ENCODE peak calls at places on chromosomes 12 and 14, in seven cellular contexts. H is astrocyte, W is uterus, Y is neural progenitor cell, V is H9, Q is A549, D is cardiac muscle cell. J is an unnamed sample.
A peak's percentile ranks its signal among the peaks of the same experiment; 100 is the strongest.

GRCh38 chr14:23141706-23142467 is 22.8 kb upstream of the CEBPE start:
- DNase-seq in Q (peak; percentile 34), Y (no peak), W (peak; percentile 68), V (no peak), H (peak; percentile 56), D (no peak), J (no peak)

GRCh38 chr14:105301103-105301914 is 508 bp upstream of the BRF1 start:
- DNase-seq in W (peak; percentile 98), H (peak; percentile 77), Y (peak; percentile 99), D (peak; percentile 99), Q (peak; percentile 88), V (peak; percentile 98), J (peak; percentile 91)

GRCh38 chr12:39764944-39765560 is 145.4 kb upstream of the ABCD2 start:
- DNase-seq in H (peak; percentile 36), Y (peak; percentile 52), W (no peak), D (peak; percentile 43), V (no peak), Q (peak; percentile 28), J (peak; percentile 17)

GRCh38 chr14:59455411-59455810 is 9.8 kb downstream of the GPR135 start:
- DNase-seq in V (no peak), W (no peak), H (peak; percentile 75), Y (no peak), D (no peak), Q (no peak), J (no peak)

GRCh38 chr12:18262514-18262913 is 1.2 kb downstream of the PIK3C2G start:
- DNase-seq in W (no peak), Y (no peak), H (no peak), Q (no peak), V (no peak), D (no peak), J (peak; percentile 86)

GRCh38 chr12:32755051-32755653 is 545 bp downstream of the YARS2 start:
- DNase-seq in Y (peak; percentile 85), H (peak; percentile 78), Q (peak; percentile 70), D (peak; percentile 68), V (peak; percentile 96), W (peak; percentile 55), J (peak; percentile 99)

GRCh38 chr12:121128908-121129704 is 3.6 kb upstream of the P2RX7 start:
- DNase-seq in H (no peak), V (peak; percentile 72), W (peak; percentile 76), D (no peak), Q (peak; percentile 36), Y (no peak), J (no peak)

GRCh38 chr12:106625976-106626375 is 43.2 kb downstream of the RFX4 start:
- DNase-seq in V (no peak), Q (no peak), H (no peak), W (no peak), Y (no peak), D (no peak), J (no peak)

GRCh38 chr12:8648598-8649205 is 13.9 kb downstream of the MFAP5 start:
- DNase-seq in H (no peak), Y (no peak), Q (no peak), D (no peak), W (no peak), V (no peak), J (no peak)

GRCh38 chr12:65170245-65170881 is 980 bp downstream of the LEMD3 start:
- DNase-seq in D (peak; percentile 78), V (peak; percentile 67), W (peak; percentile 24), Q (peak; percentile 35), Y (peak; percentile 87), H (peak; percentile 50), J (peak; percentile 63)
- H3K4me1 ChIP-seq in D (peaks cover 37% of the 10 kb centered on the region), V (no peaks in the 10 kb centered on the region), W (peaks cover 5% of the 10 kb centered on the region), Q (peaks cover 26% of the 10 kb centered on the region), Y (no peaks in the 10 kb centered on the region), H (peaks cover 8% of the 10 kb centered on the region), J (peaks cover 23% of the 10 kb centered on the region)

DNA sequence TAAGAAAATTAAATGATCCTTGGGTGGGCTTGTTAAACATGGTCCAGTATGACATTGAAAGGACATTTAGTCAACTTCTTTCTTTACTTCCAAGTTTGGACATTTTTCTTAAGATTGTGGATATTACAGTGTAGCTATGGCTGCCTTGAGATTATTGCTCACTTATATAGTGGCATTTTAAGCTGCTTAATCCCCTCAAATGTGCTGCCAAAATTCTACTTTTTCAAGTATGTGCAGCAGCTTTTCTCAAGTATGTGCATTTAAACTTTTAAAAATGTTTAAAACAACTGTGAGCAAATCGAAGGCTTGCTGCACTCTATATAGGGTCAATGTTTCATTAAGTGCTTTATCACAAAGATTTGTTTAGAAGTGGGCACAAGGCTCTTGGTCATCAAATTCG is 7.4 kb downstream of the TXNRD1 start:
- DNase-seq in V (no peak), Y (no peak), D (no peak), Q (no peak), H (no peak), W (no peak), J (no peak)
- H3K4me1 ChIP-seq in V (no peaks in the 10 kb centered on the region), Y (no peaks in the 10 kb centered on the region), D (peaks cover 4% of the 10 kb centered on the region), Q (peaks cover 55% of the 10 kb centered on the region), H (peaks cover 19% of the 10 kb centered on the region), W (peaks cover 5% of the 10 kb centered on the region), J (peaks cover 27% of the 10 kb centered on the region)

GRCh38 chr12:9969673-9970072 is 1.5 kb upstream of the CLEC12A start:
- DNase-seq in H (no peak), Y (no peak), Q (no peak), W (no peak), D (no peak), V (no peak), J (no peak)

GRCh38 chr12:9975614-9976013 is 4.4 kb downstream of the CLEC12A start:
- DNase-seq in V (no peak), H (no peak), Q (no peak), D (no peak), W (no peak), Y (no peak), J (no peak)

GRCh38 chr12:9973951-9974350 is 2.7 kb downstream of the CLEC12A start:
- DNase-seq in D (no peak), W (no peak), Q (no peak), H (no peak), Y (no peak), V (no peak), J (no peak)

GRCh38 chr12:9971158-9971557 is at the start of gene CLEC12A:
- DNase-seq in W (no peak), D (no peak), Q (no peak), Y (no peak), V (no peak), H (no peak), J (no peak)
- H3K4me1 ChIP-seq in W (no peaks in the 10 kb centered on the region), D (no peaks in the 10 kb centered on the region), Q (no peaks in the 10 kb centered on the region), Y (no peaks in the 10 kb centered on the region), V (no peaks in the 10 kb centered on the region), H (no peaks in the 10 kb centered on the region), J (no peaks in the 10 kb centered on the region)

GRCh38 chr14:68865542-68865941 is 72.7 kb upstream of the ZFP36L1 start:
- DNase-seq in V (no peak), D (no peak), H (no peak), W (no peak), Q (no peak), Y (no peak), J (no peak)

GRCh38 chr14:68862954-68863594 is 70.2 kb upstream of the ZFP36L1 start:
- DNase-seq in V (peak; percentile 81), W (peak; percentile 81), Y (peak; percentile 86), D (peak; percentile 90), Q (peak; percentile 79), H (peak; percentile 45), J (peak; percentile 32)

GRCh38 chr14:68860771-68861170 is 67.9 kb upstream of the ZFP36L1 start:
- DNase-seq in W (no peak), H (no peak), Q (no peak), D (no peak), Y (no peak), V (no peak), J (no peak)

GRCh38 chr14:68864301-68864810 is 71.5 kb upstream of the ZFP36L1 start:
- DNase-seq in Y (no peak), D (no peak), W (no peak), Q (no peak), V (no peak), H (no peak), J (no peak)

GRCh38 chr14:68863610-68864300 is 70.9 kb upstream of the ZFP36L1 start:
- DNase-seq in W (no peak), Y (no peak), V (no peak), D (no peak), H (no peak), Q (no peak), J (no peak)
- H3K4me1 ChIP-seq in W (no peaks in the 10 kb centered on the region), Y (no peaks in the 10 kb centered on the region), V (no peaks in the 10 kb centered on the region), D (no peaks in the 10 kb centered on the region), H (no peaks in the 10 kb centered on the region), Q (no peaks in the 10 kb centered on the region), J (no peaks in the 10 kb centered on the region)

GRCh38 chr14:54325766-54326165 is 71.0 kb upstream of the CDKN3 start:
- DNase-seq in W (no peak), H (no peak), D (no peak), V (no peak), Q (no peak), Y (no peak), J (no peak)
- H3K4me1 ChIP-seq in W (no peaks in the 10 kb centered on the region), H (no peaks in the 10 kb centered on the region), D (peaks cover 3% of the 10 kb centered on the region), V (no peaks in the 10 kb centered on the region), Q (no peaks in the 10 kb centered on the region), Y (peaks cover 25% of the 10 kb centered on the region), J (no peaks in the 10 kb centered on the region)

GRCh38 chr14:24311837-24312615 is 724 bp downstream of the LTB4R start:
- DNase-seq in V (no peak), W (no peak), Q (no peak), H (no peak), D (no peak), Y (no peak), J (no peak)
- H3K4me1 ChIP-seq in V (no peaks in the 10 kb centered on the region), W (peaks cover 20% of the 10 kb centered on the region), Q (peaks cover 19% of the 10 kb centered on the region), H (peaks cover 23% of the 10 kb centered on the region), D (no peaks in the 10 kb centered on the region), Y (no peaks in the 10 kb centered on the region), J (peaks cover 30% of the 10 kb centered on the region)

J was measured in foreskin keratinocyte.